ENCODE peak calls at places on chromosomes 16 and 17, in ten cellular contexts. Q is posterior cingulate gyrus; E is HTR-8/SVneo; C is AG08395; R is Kasumi-1; K is NCI-H2171 treated with DMSO at 0.1 percent for 48 hours; Y is cardiac muscle cell; J is stimulated activated CD4-positive, alpha-beta T cell treated with anti-CD3 and anti-CD28 coated beads, Interleukin-1b, Interleukin-23, amount 100 ng/mL, for 24 hours; U is mesothelial cell of epicardium; F is stimulated activated CD8-positive, alpha-beta memory T cell treated with anti-CD3 and anti-CD28 coated beads, Interleukin-15, amount 100 ng/mL, for 24 hours. T is an unnamed sample.
A peak's percentile ranks its signal among the peaks of the same experiment; 100 is the strongest.

GRCh38 chr17:41464682-41465081 is 2.5 kb downstream of the KRT32 start:
- DNase-seq in J (no peak), C (peak; percentile 96), Q (no peak), F (no peak), R (no peak), E (peak; percentile 95), K (no peak), Y (peak; percentile 16), U (no peak), T (no peak)

GRCh38 chr17:67260051-67260987 is 15.3 kb upstream of the HELZ start:
- DNase-seq in K (no peak), R (peak; percentile 89), Y (no peak), U (no peak), C (peak; percentile 45), Q (no peak), E (no peak), J (no peak), F (no peak), T (no peak)

GRCh38 chr17:6110592-6110991 is 40.4 kb downstream of the WSCD1 start:
- DNase-seq in R (no peak), C (no peak), F (no peak), E (no peak), K (no peak), J (no peak), Q (no peak), Y (no peak), U (no peak), T (no peak)

GRCh38 chr17:78541488-78542237 is 35.5 kb downstream of the DNAH17 start:
- DNase-seq in K (no peak), Y (no peak), U (no peak), F (no peak), E (no peak), R (no peak), J (no peak), C (peak; percentile 48), Q (no peak), T (no peak)

GRCh38 chr17:33285413-33285812 is 7.7 kb downstream of the ASIC2 start:
- DNase-seq in R (no peak), K (no peak), U (no peak), E (no peak), Y (no peak), J (no peak), C (no peak), F (no peak), Q (no peak), T (no peak)

GRCh38 chr16:3007957-3008748 is 4.6 kb upstream of the CLDN9 start:
- DNase-seq in R (peak; percentile 16), C (no peak), F (no peak), Q (no peak), J (no peak), U (no peak), Y (peak; percentile 91), K (no peak), E (no peak), T (peak; percentile 97)

GRCh38 chr17:56594528-56595418 is 1.3 kb downstream of the NOG start:
- DNase-seq in C (no peak), K (peak; percentile 32), Q (no peak), U (no peak), J (no peak), Y (peak; percentile 50), R (peak; percentile 59), E (peak; percentile 26), F (no peak), T (no peak)

GRCh38 chr16:8959921-8960787 is 3.6 kb downstream of the USP7 start:
- DNase-seq in E (no peak), U (no peak), C (no peak), Y (peak; percentile 44), R (peak; percentile 31), J (no peak), F (no peak), Q (no peak), K (peak; percentile 11), T (no peak)

GRCh38 chr17:9044796-9045470 is 23.6 kb downstream of the NTN1 start:
- DNase-seq in E (no peak), J (no peak), K (peak; percentile 7), Q (no peak), R (no peak), F (no peak), C (no peak), Y (no peak), U (no peak), T (no peak)

GRCh38 chr16:179431-179830 is 828 bp upstream of the HBQ1 start:
- DNase-seq in Y (no peak), K (no peak), C (no peak), Q (no peak), U (no peak), F (no peak), R (no peak), E (no peak), J (no peak), T (no peak)

GRCh38 chr16:4293822-4294457 is 21.1 kb upstream of the TFAP4 start:
- DNase-seq in F (no peak), R (peak; percentile 49), C (peak; percentile 77), K (peak; percentile 90), Q (no peak), E (peak; percentile 79), Y (peak; percentile 91), J (no peak), U (no peak), T (no peak)

GRCh38 chr17:15436399-15437369 is 30.7 kb downstream of the CDRT4 start:
- DNase-seq in Y (no peak), R (peak; percentile 55), K (peak; percentile 39), J (peak; percentile 1), Q (no peak), C (peak; percentile 34), U (no peak), F (no peak), E (peak; percentile 61), T (peak; percentile 9)

GRCh38 chr17:74763565-74764387 is 12.4 kb downstream of the NAT9 start:
- DNase-seq in K (no peak), Q (no peak), Y (peak; percentile 72), F (no peak), U (no peak), E (no peak), C (no peak), J (no peak), R (no peak), T (no peak)

GRCh38 chr16:65116216-65116615 is 5.6 kb downstream of the CDH11 start:
- DNase-seq in J (no peak), Y (no peak), E (no peak), Q (no peak), K (no peak), U (no peak), C (no peak), R (no peak), F (no peak), T (no peak)

GRCh38 chr17:7721612-7722011 is 4.1 kb downstream of the DNAH2 start:
- DNase-seq in E (no peak), Q (no peak), C (no peak), R (no peak), J (no peak), F (no peak), Y (no peak), K (no peak), U (no peak), T (no peak)

GRCh38 chr17:17856386-17856785 is 19.6 kb upstream of the SREBF1 start:
- DNase-seq in F (no peak), Q (no peak), K (no peak), U (no peak), Y (no peak), E (no peak), R (no peak), C (no peak), J (no peak), T (no peak)

GRCh38 chr17:78779848-78780247 is 2.2 kb downstream of the CYTH1 start:
- DNase-seq in U (no peak), K (no peak), Y (no peak), Q (no peak), E (no peak), C (no peak), F (no peak), R (peak; percentile 24), J (no peak), T (no peak)